ENCODE peak calls at places on chromosomes 2 and 18, in ten cellular contexts. N, P, I, D, T, K, Y, J, R and X are unnamed samples.

GRCh38 chr2:143841935-143842334 is 678.0 kb downstream of the ZEB2 start:
- DNase-seq in N (no peak), P (no peak), I (no peak), D (no peak), T (no peak), K (no peak), Y (no peak), J (peak), R (peak), X (no peak)

GRCh38 chr2:109105113-109105512 is 23.9 kb upstream of the SH3RF3 start:
- DNase-seq in N (no peak), P (no peak), I (no peak), D (no peak), T (no peak), K (no peak), Y (no peak), J (no peak), R (no peak), X (no peak)

GRCh38 chr2:237486819-237487448 is at the start of gene MLPH:
- DNase-seq in N (no peak), P (peak), I (peak), D (peak), T (peak), K (peak), Y (peak), J (peak), R (peak), X (peak)

GRCh38 chr2:25558262-25558661 is 115.1 kb downstream of the DTNB start:
- DNase-seq in N (no peak), P (no peak), I (no peak), D (no peak), T (no peak), K (no peak), Y (no peak), J (no peak), R (no peak), X (no peak)

GRCh38 chr2:178482437-178482836 is 2.2 kb downstream of the PLEKHA3 start:
- DNase-seq in N (no peak), P (no peak), I (no peak), D (no peak), T (no peak), K (no peak), Y (peak), J (peak), R (no peak), X (no peak)

GRCh38 chr2:38277245-38278119 is 99.6 kb downstream of the ATL2 start:
- DNase-seq in N (no peak), P (no peak), I (no peak), D (no peak), T (peak), K (no peak), Y (peak), J (peak), R (peak), X (no peak)

GRCh38 chr2:191846787-191847620 is at the start of gene CAVIN2:
- DNase-seq in N (no peak), P (peak), I (no peak), D (peak), T (peak), K (peak), Y (peak), J (no peak), R (peak), X (peak)

GRCh38 chr18:22349317-22349898 is 68.3 kb downstream of the CTAGE1 start:
- DNase-seq in N (no peak), P (no peak), I (no peak), D (no peak), T (no peak), K (no peak), Y (peak), J (no peak), R (no peak), X (no peak)

GRCh38 chr2:238839428-238839827 is 8.5 kb upstream of the TWIST2 start:
- DNase-seq in N (no peak), P (no peak), I (no peak), D (no peak), T (no peak), K (peak), Y (no peak), J (no peak), R (no peak), X (no peak)

GRCh38 chr2:147937744-147938349 is 82.7 kb downstream of the ORC4 start:
- DNase-seq in N (no peak), P (no peak), I (no peak), D (no peak), T (no peak), K (peak), Y (peak), J (peak), R (peak), X (no peak)

GRCh38 chr2:151560289-151560688 is 150.6 kb downstream of the RIF1 start:
- DNase-seq in N (no peak), P (no peak), I (no peak), D (no peak), T (no peak), K (peak), Y (peak), J (no peak), R (peak), X (no peak)

GRCh38 chr2:102486941-102487702 is 14.1 kb downstream of the SLC9A4 start:
- DNase-seq in N (no peak), P (no peak), I (no peak), D (no peak), T (no peak), K (no peak), Y (no peak), J (no peak), R (no peak), X (no peak)

GRCh38 chr2:145194671-145195070 is 674.8 kb upstream of the ZEB2 start:
- DNase-seq in N (no peak), P (no peak), I (no peak), D (no peak), T (no peak), K (no peak), Y (no peak), J (peak), R (no peak), X (no peak)

GRCh38 chr2:189127756-189128155 is 51.8 kb downstream of the COL5A2 start:
- DNase-seq in N (no peak), P (no peak), I (no peak), D (no peak), T (no peak), K (no peak), Y (no peak), J (no peak), R (no peak), X (no peak)

GRCh38 chr2:161104054-161104553 is 56.1 kb upstream of the TANK start:
- DNase-seq in N (no peak), P (no peak), I (no peak), D (no peak), T (no peak), K (peak), Y (no peak), J (no peak), R (no peak), X (no peak)

GRCh38 chr2:28439763-28440162 is 47.1 kb downstream of the FOSL2 start:
- DNase-seq in N (no peak), P (no peak), I (no peak), D (no peak), T (no peak), K (no peak), Y (no peak), J (no peak), R (no peak), X (no peak)

GRCh38 chr18:47730795-47731194 is 199.7 kb downstream of the SMAD2 start:
- DNase-seq in N (no peak), P (no peak), I (peak), D (no peak), T (no peak), K (no peak), Y (no peak), J (peak), R (no peak), X (no peak)

GRCh38 chr2:200319587-200320337 is 13.3 kb downstream of the SPATS2L start:
- DNase-seq in N (no peak), P (no peak), I (no peak), D (no peak), T (no peak), K (peak), Y (peak), J (no peak), R (peak), X (no peak)

GRCh38 chr2:240965296-240965904 is 33.0 kb upstream of the SNED1 start:
- DNase-seq in N (no peak), P (no peak), I (peak), D (peak), T (no peak), K (no peak), Y (no peak), J (no peak), R (no peak), X (peak)

GRCh38 chr2:114009125-114009923 is 119.4 kb downstream of the ACTR3 start:
- DNase-seq in N (no peak), P (no peak), I (no peak), D (no peak), T (no peak), K (no peak), Y (no peak), J (no peak), R (no peak), X (no peak)

GRCh38 chr2:219596954-219597551 is 604 bp upstream of the STK11IP start:
- DNase-seq in N (no peak), P (peak), I (no peak), D (no peak), T (no peak), K (no peak), Y (peak), J (peak), R (no peak), X (no peak)

GRCh38 chr18:44245026-44245425 is 435.7 kb upstream of the SETBP1 start:
- DNase-seq in N (no peak), P (no peak), I (no peak), D (no peak), T (no peak), K (no peak), Y (no peak), J (no peak), R (no peak), X (no peak)

GRCh38 chr2:27494944-27495554 is at the start of gene FNDC4:
- DNase-seq in N (no peak), P (peak), I (no peak), D (peak), T (peak), K (no peak), Y (peak), J (peak), R (no peak), X (peak)

GRCh38 chr2:213751446-213751845 is 467.2 kb downstream of the SPAG16 start:
- DNase-seq in N (no peak), P (no peak), I (no peak), D (no peak), T (no peak), K (no peak), Y (peak), J (no peak), R (no peak), X (no peak)

GRCh38 chr2:181770145-181770544 is 89.8 kb upstream of the NEUROD1 start:
- DNase-seq in N (no peak), P (no peak), I (no peak), D (no peak), T (no peak), K (peak), Y (no peak), J (no peak), R (no peak), X (no peak)

GRCh38 chr18:65435529-65435928 is 315.3 kb upstream of the CDH7 start:
- DNase-seq in N (no peak), P (no peak), I (no peak), D (no peak), T (no peak), K (no peak), Y (no peak), J (no peak), R (no peak), X (no peak)

GRCh38 chr18:3350566-3351527 is 88.9 kb downstream of the MYL12B start:
- DNase-seq in N (no peak), P (no peak), I (no peak), D (no peak), T (no peak), K (peak), Y (peak), J (no peak), R (no peak), X (no peak)

GRCh38 chr2:158460632-158461297 is 4.0 kb downstream of the PKP4 start:
- DNase-seq in N (no peak), P (no peak), I (no peak), D (no peak), T (peak), K (peak), Y (no peak), J (no peak), R (no peak), X (no peak)
- TF ChIP-seq CTCF in N (no peak), P (no peak), I (no peak), D (no peak), T (no peak), K (peak), Y (no peak), J (no peak), R (no peak), X (no peak)

GRCh38 chr2:47535991-47536390 is 133.0 kb downstream of the MSH2 start:
- DNase-seq in N (no peak), P (no peak), I (no peak), D (no peak), T (no peak), K (no peak), Y (no peak), J (no peak), R (no peak), X (no peak)

GRCh38 chr2:47541848-47542450 is 139.0 kb downstream of the MSH2 start:
- DNase-seq in N (no peak), P (no peak), I (no peak), D (no peak), T (no peak), K (no peak), Y (no peak), J (no peak), R (no peak), X (no peak)

GRCh38 chr2:47536696-47537095 is 133.7 kb downstream of the MSH2 start:
- DNase-seq in N (no peak), P (no peak), I (no peak), D (no peak), T (no peak), K (no peak), Y (no peak), J (no peak), R (no peak), X (no peak)

GRCh38 chr2:47535073-47535472 is 132.1 kb downstream of the MSH2 start:
- DNase-seq in N (no peak), P (no peak), I (no peak), D (no peak), T (no peak), K (no peak), Y (no peak), J (no peak), R (no peak), X (no peak)

GRCh38 chr2:47539228-47539627 is 136.3 kb downstream of the MSH2 start:
- DNase-seq in N (no peak), P (no peak), I (no peak), D (no peak), T (no peak), K (no peak), Y (no peak), J (peak), R (no peak), X (no peak)
- TF ChIP-seq CTCF in N (no peak), P (no peak), I (no peak), D (no peak), T (no peak), K (no peak), Y (no peak), J (peak), R (no peak), X (no peak)

DNA sequence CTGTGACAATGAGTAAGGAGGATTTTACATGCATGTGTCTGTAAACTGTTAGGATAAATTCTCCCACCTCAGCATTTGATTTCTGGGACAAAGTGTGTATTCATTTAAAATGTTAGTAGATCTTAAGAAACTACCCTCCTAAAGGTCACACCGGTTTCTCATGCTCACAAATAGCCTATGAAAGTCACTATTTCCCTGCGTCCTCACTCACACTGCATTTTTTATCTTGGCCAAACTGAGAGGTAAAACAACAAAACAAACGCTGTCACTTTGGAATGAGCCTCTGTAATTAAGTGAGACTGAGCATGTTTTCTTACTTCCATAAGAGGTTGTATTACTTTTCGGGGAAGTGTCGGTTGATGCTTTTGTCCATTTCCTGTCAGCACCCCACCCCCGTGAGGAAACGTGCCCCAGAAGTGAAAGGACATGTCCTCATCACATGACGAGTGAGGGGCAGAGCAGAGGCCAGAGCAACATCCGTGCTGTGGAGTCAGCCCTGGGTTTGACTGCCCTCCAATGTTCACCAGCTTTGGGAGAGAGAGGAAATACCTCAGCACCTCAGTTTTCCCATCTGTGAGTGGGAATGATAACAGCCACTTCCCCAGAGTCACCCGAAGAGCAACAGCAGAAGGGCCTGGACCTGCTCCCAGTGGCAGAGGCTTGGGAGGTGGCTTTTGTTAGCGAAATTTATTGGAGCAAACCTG is 3.1 kb downstream of the GYPC start:
- DNase-seq in N (peak), P (peak), I (no peak), D (peak), T (no peak), K (no peak), Y (no peak), J (no peak), R (no peak), X (peak)
- TF ChIP-seq CTCF in N (no peak), P (no peak), I (no peak), D (peak), T (no peak), K (no peak), Y (no peak), J (no peak), R (no peak), X (no peak)

DNA sequence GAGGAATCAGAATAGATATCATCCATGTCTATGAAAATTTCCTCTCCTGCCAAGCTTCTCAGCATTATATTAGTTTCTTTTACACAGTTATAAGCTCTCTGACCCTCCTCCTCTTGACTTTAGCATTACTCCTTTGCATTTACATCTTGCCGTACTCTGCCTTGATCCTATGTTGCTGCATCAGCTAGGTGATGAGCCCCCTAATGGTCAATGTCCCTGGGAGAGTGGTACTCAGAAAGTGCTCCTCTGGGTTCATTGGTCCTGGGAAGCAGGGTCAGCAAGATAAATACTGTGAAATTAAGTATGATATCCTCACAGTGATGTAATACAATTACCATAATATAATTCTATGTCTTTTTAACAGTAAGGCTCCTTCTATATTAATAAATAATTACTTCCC is 74.1 kb downstream of the PKP4 start:
- DNase-seq in N (no peak), P (no peak), I (no peak), D (no peak), T (no peak), K (no peak), Y (no peak), J (peak), R (no peak), X (no peak)
- TF ChIP-seq CTCF in N (no peak), P (no peak), I (no peak), D (no peak), T (no peak), K (no peak), Y (no peak), J (peak), R (no peak), X (no peak)

GRCh38 chr2:118670281-118670680 is 177.2 kb downstream of the EN1 start:
- DNase-seq in N (no peak), P (no peak), I (no peak), D (no peak), T (no peak), K (no peak), Y (no peak), J (no peak), R (no peak), X (no peak)

GRCh38 chr2:118669639-118670038 is 177.8 kb downstream of the EN1 start:
- DNase-seq in N (no peak), P (no peak), I (no peak), D (no peak), T (no peak), K (no peak), Y (no peak), J (no peak), R (no peak), X (no peak)

GRCh38 chr2:118672571-118673158 is 174.8 kb downstream of the EN1 start:
- DNase-seq in N (no peak), P (no peak), I (no peak), D (no peak), T (peak), K (peak), Y (peak), J (no peak), R (no peak), X (no peak)

GRCh38 chr2:118672055-118672454 is 175.4 kb downstream of the EN1 start:
- DNase-seq in N (no peak), P (no peak), I (no peak), D (no peak), T (no peak), K (no peak), Y (no peak), J (no peak), R (no peak), X (no peak)

DNA sequence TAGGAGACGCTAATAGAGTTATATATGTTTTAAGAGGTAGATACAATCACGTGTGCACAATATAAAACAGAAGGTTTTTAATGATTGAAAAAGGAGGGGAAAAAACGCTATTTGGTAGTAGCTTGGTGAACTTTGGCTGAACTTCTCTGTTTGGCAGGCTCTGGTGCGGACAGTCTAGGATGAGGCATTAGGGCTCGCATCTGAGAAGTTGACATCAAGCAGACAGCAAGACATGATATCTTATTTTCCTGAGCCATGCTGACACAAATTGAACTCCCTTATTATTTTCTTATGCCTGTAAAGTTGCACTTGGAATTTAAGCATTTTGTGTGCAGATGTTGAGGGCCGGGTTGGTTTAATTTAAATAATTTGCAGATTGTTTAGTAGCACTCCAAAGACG is 176.6 kb downstream of the EN1 start:
- DNase-seq in N (no peak), P (no peak), I (no peak), D (no peak), T (no peak), K (no peak), Y (peak), J (no peak), R (no peak), X (no peak)
- TF ChIP-seq CTCF in N (no peak), P (no peak), I (no peak), D (no peak), T (no peak), K (no peak), Y (no peak), J (no peak), R (no peak), X (no peak)

GRCh38 chr2:121755237-121756111 is at the start of gene TSN:
- DNase-seq in N (peak), P (peak), I (peak), D (peak), T (peak), K (peak), Y (peak), J (peak), R (peak), X (peak)

DNA sequence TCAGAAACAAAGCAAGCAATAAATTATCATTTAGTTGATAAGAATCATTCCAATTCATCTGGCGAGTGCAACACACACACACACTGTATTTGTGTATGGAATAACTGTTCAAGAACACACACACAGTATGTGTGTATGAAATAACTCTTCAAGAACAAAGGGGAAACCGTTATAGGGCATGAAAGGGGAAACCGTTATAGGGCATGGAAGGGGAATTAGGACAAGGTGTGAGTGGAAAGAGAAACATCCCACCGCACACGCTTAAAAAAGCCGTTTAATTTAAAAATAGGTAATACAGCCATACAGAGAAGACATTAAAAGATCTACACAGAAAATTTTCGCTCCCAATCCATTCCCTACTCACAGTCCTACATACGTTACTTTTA is 607 bp upstream of the TSN start:
- DNase-seq in N (no peak), P (no peak), I (no peak), D (no peak), T (no peak), K (no peak), Y (no peak), J (no peak), R (no peak), X (no peak)
- TF ChIP-seq CTCF in N (no peak), P (no peak), I (no peak), D (no peak), T (no peak), K (no peak), Y (no peak), J (no peak), R (no peak), X (no peak)